ENCODE peak calls at places on chromosomes 3 and 15, in six cellular contexts. A is psoas muscle, B is NB4, I is uterus, T is ascending aorta, Y is Caco-2. Q is an unnamed sample.
A peak's percentile ranks its signal among the peaks of the same experiment; 100 is the strongest.

GRCh38 chr3:145219355-145220196 is 941.4 kb downstream of the PLOD2 start:
- DNase-seq in A (no peak), T (no peak), Y (no peak), B (peak; percentile 25), I (no peak), Q (no peak)

GRCh38 chr3:150945226-150945625 is 27.3 kb downstream of the CLRN1 start:
- DNase-seq in A (no peak), B (no peak), I (no peak), Y (no peak), T (no peak), Q (peak; percentile 39)

GRCh38 chr15:37088436-37088835 is 11.9 kb downstream of the MEIS2 start:
- DNase-seq in A (no peak), Y (no peak), I (no peak), B (no peak), T (no peak), Q (no peak)

GRCh38 chr3:178056868-178057267 is 479.4 kb upstream of the KCNMB2 start:
- DNase-seq in I (no peak), T (no peak), B (no peak), Y (no peak), A (no peak), Q (peak; percentile 48)

GRCh38 chr3:124824286-124824915 is 62.8 kb downstream of the ITGB5 start:
- DNase-seq in B (no peak), T (no peak), A (no peak), Y (no peak), I (no peak), Q (no peak)

GRCh38 chr3:166425900-166426611 is 588.8 kb upstream of the BCHE start:
- DNase-seq in I (no peak), B (no peak), T (no peak), A (no peak), Y (peak; percentile 32), Q (peak; percentile 2)

GRCh38 chr15:48557335-48557734 is 88.2 kb downstream of the FBN1 start:
- DNase-seq in T (no peak), B (no peak), Y (no peak), A (peak; percentile 35), I (no peak), Q (peak; percentile 25)

GRCh38 chr15:64161688-64162477 is 939 bp downstream of the PPIB start:
- DNase-seq in T (no peak), Y (no peak), I (no peak), A (no peak), B (no peak), Q (no peak)

GRCh38 chr15:36688310-36689102 is 109.1 kb downstream of the CDIN1 start:
- DNase-seq in A (no peak), I (no peak), Y (no peak), B (no peak), T (no peak), Q (peak; percentile 58)

GRCh38 chr3:63960048-63960711 is 48.0 kb upstream of the SCAANT1 start:
- DNase-seq in T (no peak), I (peak; percentile 42), B (peak; percentile 34), A (peak; percentile 61), Y (peak; percentile 53), Q (peak; percentile 80)

GRCh38 chr3:150410311-150411105 is 2.4 kb downstream of the TSC22D2 start:
- DNase-seq in B (peak; percentile 64), I (peak; percentile 28), A (peak; percentile 77), T (no peak), Y (peak; percentile 34), Q (peak; percentile 45)

GRCh38 chr3:195209083-195209835 is 61.7 kb downstream of the XXYLT1 start:
- DNase-seq in B (peak; percentile 52), A (peak; percentile 67), Y (no peak), I (peak; percentile 43), T (no peak), Q (peak; percentile 27)

GRCh38 chr15:65653341-65653740 is 31.6 kb downstream of the SLC24A1 start:
- DNase-seq in B (no peak), Y (no peak), A (no peak), T (no peak), I (no peak), Q (peak; percentile 54)

GRCh38 chr3:9349321-9350117 is 13.3 kb upstream of the THUMPD3 start:
- DNase-seq in Y (peak; percentile 18), T (no peak), A (no peak), B (peak; percentile 43), I (no peak), Q (peak; percentile 86)

GRCh38 chr15:69094124-69095030 is 66.1 kb upstream of the GLCE start:
- DNase-seq in Y (no peak), B (no peak), I (no peak), T (no peak), A (no peak), Q (no peak)
- TF ChIP-seq CTCF in Y (no peak), B (no peak), I (no peak), T (no peak), A (no peak), Q (no peak)

GRCh38 chr15:62549345-62549970 is 384.4 kb upstream of the C2CD4B start:
- DNase-seq in A (no peak), T (no peak), B (peak; percentile 20), Y (peak; percentile 48), I (no peak), Q (peak; percentile 71)
- TF ChIP-seq CTCF in A (peak; percentile 36), T (peak; percentile 23), B (peak; percentile 60), Y (peak; percentile 60), I (peak; percentile 24), Q (peak; percentile 82)

GRCh38 chr3:44077267-44077666 is 164.4 kb upstream of the TOPAZ1 start:
- DNase-seq in B (peak; percentile 5), T (no peak), Y (peak; percentile 9), I (no peak), A (no peak), Q (peak; percentile 19)
- TF ChIP-seq CTCF in B (no peak), T (no peak), Y (no peak), I (no peak), A (no peak), Q (peak; percentile 24)

GRCh38 chr3:37833790-37834189 is 27.9 kb upstream of the CTDSPL start:
- DNase-seq in Y (peak; percentile 13), T (no peak), B (peak; percentile 20), A (no peak), I (no peak), Q (no peak)
- TF ChIP-seq CTCF in Y (peak; percentile 31), T (peak; percentile 40), B (peak; percentile 5), A (peak; percentile 23), I (no peak), Q (peak; percentile 38)

GRCh38 chr3:181726351-181727121 is 14.8 kb downstream of the SOX2 start:
- DNase-seq in T (no peak), I (no peak), Y (peak; percentile 79), B (no peak), A (no peak), Q (peak; percentile 42)
- TF ChIP-seq CTCF in T (no peak), I (no peak), Y (peak; percentile 65), B (no peak), A (no peak), Q (no peak)

DNA sequence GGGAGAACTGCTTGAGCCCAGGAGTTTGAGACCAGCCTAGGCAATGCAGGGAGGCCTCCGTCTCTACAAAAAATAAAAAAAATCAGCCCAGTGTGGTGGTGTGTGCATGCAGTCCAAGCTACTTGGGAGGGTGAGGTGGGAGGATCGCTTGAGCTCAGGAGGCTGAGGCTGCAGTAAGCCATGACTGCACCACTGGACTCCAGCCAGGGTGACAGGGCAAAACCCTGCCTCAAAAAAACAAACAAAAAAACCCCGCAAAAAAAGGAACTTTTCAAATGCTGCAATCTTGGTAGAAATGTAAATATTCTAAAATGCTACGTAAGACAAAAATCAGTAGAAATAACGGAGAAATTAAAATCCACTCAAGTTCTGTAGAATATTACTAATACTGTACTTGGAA is 108.1 kb upstream of the MELTF start:
- DNase-seq in T (no peak), B (no peak), I (no peak), A (no peak), Y (no peak), Q (no peak)
- TF ChIP-seq CTCF in T (no peak), B (no peak), I (no peak), A (no peak), Y (no peak), Q (no peak)

GRCh38 chr3:4571690-4572334 is 78.7 kb downstream of the ITPR1 start:
- DNase-seq in I (no peak), B (peak; percentile 39), Y (peak; percentile 26), A (no peak), T (no peak), Q (peak; percentile 46)
- TF ChIP-seq CTCF in I (no peak), B (no peak), Y (peak; percentile 33), A (peak; percentile 15), T (no peak), Q (no peak)

GRCh38 chr3:119831022-119831421 is 49.1 kb downstream of the NR1I2 start:
- DNase-seq in Y (no peak), A (no peak), I (no peak), B (no peak), T (no peak), Q (no peak)
- TF ChIP-seq CTCF in Y (no peak), A (no peak), I (no peak), B (no peak), T (no peak), Q (peak; percentile 16)

GRCh38 chr15:28881600-28881999 is 4.2 kb upstream of the APBA2 start:
- DNase-seq in A (no peak), I (no peak), B (no peak), T (no peak), Y (no peak), Q (no peak)
- TF ChIP-seq CTCF in A (no peak), I (no peak), B (no peak), T (no peak), Y (no peak), Q (no peak)

Q was measured in epithelial cell of esophagus.